ENCODE peak calls at places on chromosome 1, in six cellular contexts. One of them, this sample, is unnamed.

GRCh38 chr1:59124166-59124565 is 172.7 kb upstream of the FGGY start:
- DNase-seq in NCI-H774: no peak
- DNase-seq in HTR-8/SVneo: no peak
- DNase-seq in IMR-90: peak
- DNase-seq in GM04504: no peak
- DNase-seq in GM19239: no peak
- DNase-seq in this sample: no peak

GRCh38 chr1:44472614-44473262 is 67.7 kb downstream of the RNF220 start:
- DNase-seq in IMR-90: no peak
- DNase-seq in HTR-8/SVneo: no peak
- DNase-seq in GM19239: no peak
- DNase-seq in NCI-H774: no peak
- DNase-seq in GM04504: no peak
- DNase-seq in this sample: no peak

GRCh38 chr1:53342735-53343470 is 15.0 kb upstream of the LRP8 start:
- DNase-seq in NCI-H774: no peak
- DNase-seq in IMR-90: no peak
- DNase-seq in GM04504: no peak
- DNase-seq in GM19239: no peak
- DNase-seq in HTR-8/SVneo: no peak
- DNase-seq in this sample: no peak

GRCh38 chr1:192227330-192227729 is 69.1 kb downstream of the RGS18 start:
- DNase-seq in GM04504: no peak
- DNase-seq in NCI-H774: no peak
- DNase-seq in IMR-90: no peak
- DNase-seq in HTR-8/SVneo: no peak
- DNase-seq in GM19239: no peak
- DNase-seq in this sample: no peak

GRCh38 chr1:12177156-12177998 is 10.6 kb downstream of the TNFRSF1B start:
- DNase-seq in NCI-H774: no peak
- DNase-seq in IMR-90: no peak
- DNase-seq in GM19239: no peak
- DNase-seq in HTR-8/SVneo: no peak
- DNase-seq in GM04504: no peak
- DNase-seq in this sample: no peak

GRCh38 chr1:212293579-212293978 is 8.4 kb downstream of the PPP2R5A start:
- DNase-seq in HTR-8/SVneo: peak
- DNase-seq in GM04504: no peak
- DNase-seq in NCI-H774: no peak
- DNase-seq in IMR-90: peak
- DNase-seq in GM19239: no peak
- DNase-seq in this sample: no peak

GRCh38 chr1:7447093-7447492 is 324.0 kb upstream of the VAMP3 start:
- DNase-seq in GM19239: no peak
- DNase-seq in NCI-H774: no peak
- DNase-seq in GM04504: no peak
- DNase-seq in IMR-90: no peak
- DNase-seq in HTR-8/SVneo: no peak
- DNase-seq in this sample: no peak

GRCh38 chr1:175749075-175749474 is 5.7 kb upstream of the TNR start:
- DNase-seq in NCI-H774: no peak
- DNase-seq in GM19239: no peak
- DNase-seq in IMR-90: no peak
- DNase-seq in GM04504: no peak
- DNase-seq in HTR-8/SVneo: no peak
- DNase-seq in this sample: no peak

GRCh38 chr1:44030606-44031050 is 634 bp downstream of the SLC6A9 start:
- DNase-seq in IMR-90: peak
- DNase-seq in NCI-H774: no peak
- DNase-seq in HTR-8/SVneo: peak
- DNase-seq in GM04504: no peak
- DNase-seq in GM19239: no peak
- DNase-seq in this sample: peak

GRCh38 chr1:225817611-225818061 is 7.7 kb downstream of the EPHX1 start:
- DNase-seq in IMR-90: peak
- DNase-seq in HTR-8/SVneo: peak
- DNase-seq in NCI-H774: no peak
- DNase-seq in GM04504: peak
- DNase-seq in GM19239: no peak
- DNase-seq in this sample: peak